ENCODE peak calls at places on chromosomes 6 and 20, in four cellular contexts. K, R, C and M are unnamed samples.

GRCh38 chr6:31074406-31074805 is 38.0 kb downstream of the C6orf15 start:
- DNase-seq in K (no peak), R (no peak), C (no peak), M (no peak)

GRCh38 chr6:128605961-128606360 is 85.6 kb upstream of the PTPRK start:
- DNase-seq in K (no peak), R (no peak), C (peak; percentile 15), M (no peak)

GRCh38 chr6:38508894-38509293 is 130.8 kb downstream of the BTBD9 start:
- DNase-seq in K (no peak), R (no peak), C (peak; percentile 79), M (no peak)

GRCh38 chr20:45174434-45175364 is at the start of gene PI3:
- DNase-seq in K (no peak), R (no peak), C (no peak), M (peak; percentile 55)

GRCh38 chr20:39825524-39825923 is 863.4 kb downstream of the DHX35 start:
- DNase-seq in K (no peak), R (no peak), C (no peak), M (no peak)

GRCh38 chr6:2971420-2972218 is at the start of gene SERPINB6:
- DNase-seq in K (peak; percentile 90), R (no peak), C (peak; percentile 71), M (peak; percentile 53)

GRCh38 chr6:112683106-112683505 is 336.0 kb downstream of the RFPL4B start:
- DNase-seq in K (no peak), R (no peak), C (no peak), M (no peak)

GRCh38 chr20:17558154-17558940 is 11.5 kb upstream of the DSTN start:
- DNase-seq in K (peak; percentile 33), R (no peak), C (peak; percentile 91), M (peak; percentile 93)

GRCh38 chr6:145789443-145789842 is 25.2 kb downstream of the FBXO30 start:
- DNase-seq in K (no peak), R (no peak), C (peak; percentile 41), M (no peak)

GRCh38 chr6:44674226-44675155 is 287.0 kb downstream of the CDC5L start:
- DNase-seq in K (no peak), R (no peak), C (no peak), M (no peak)

GRCh38 chr6:42898891-42899361 is 16.9 kb upstream of the PTCRA start:
- DNase-seq in K (peak; percentile 59), R (no peak), C (peak; percentile 63), M (no peak)
- TF ChIP-seq ELK1 in K (no peak), R (no peak), C (no peak), M (no peak)

GRCh38 chr6:143863754-143864153 is 520 bp upstream of the ZC2HC1B start:
- DNase-seq in K (no peak), R (no peak), C (no peak), M (no peak)
- TF ChIP-seq ELK1 in K (no peak), R (no peak), C (no peak), M (no peak)

GRCh38 chr20:48766205-48766604 is 61.6 kb downstream of the PREX1 start:
- DNase-seq in K (no peak), R (no peak), C (no peak), M (no peak)
- TF ChIP-seq ELK1 in K (no peak), R (no peak), C (no peak), M (no peak)

GRCh38 chr20:43938932-43939761 is 24.5 kb downstream of the TOX2 start:
- DNase-seq in K (no peak), R (no peak), C (peak; percentile 100), M (peak; percentile 81)
- TF ChIP-seq ELK1 in K (no peak), R (no peak), C (no peak), M (no peak)

DNA sequence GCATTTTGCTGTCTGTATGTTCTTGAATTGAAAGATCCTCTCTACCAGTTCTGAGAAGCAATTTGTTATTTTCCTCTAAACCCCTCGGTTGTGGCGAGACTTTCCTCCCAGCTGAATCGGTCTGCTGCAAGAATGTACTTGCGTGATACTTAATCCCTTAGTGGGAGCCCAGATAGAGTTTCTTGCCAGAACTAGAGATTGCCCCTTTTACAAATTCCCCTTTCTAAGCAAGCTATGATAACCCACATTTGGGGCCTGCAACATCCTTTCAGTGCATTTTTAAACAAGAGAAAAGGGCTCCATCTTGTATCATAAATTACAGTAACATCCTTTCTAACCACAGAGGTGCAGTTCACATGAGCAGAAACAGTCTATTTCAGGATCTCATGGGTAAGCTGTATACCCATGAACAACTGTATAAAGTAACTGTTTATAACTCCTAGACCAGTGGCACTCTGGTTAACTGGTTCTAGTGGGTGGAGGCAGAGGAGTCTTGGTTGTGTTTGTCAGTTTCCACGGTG is 112.9 kb upstream of the ZNF217 start:
- DNase-seq in K (no peak), R (peak; percentile 81), C (peak; percentile 83), M (no peak)
- TF ChIP-seq ELK1 in K (no peak), R (no peak), C (no peak), M (no peak)

DNA sequence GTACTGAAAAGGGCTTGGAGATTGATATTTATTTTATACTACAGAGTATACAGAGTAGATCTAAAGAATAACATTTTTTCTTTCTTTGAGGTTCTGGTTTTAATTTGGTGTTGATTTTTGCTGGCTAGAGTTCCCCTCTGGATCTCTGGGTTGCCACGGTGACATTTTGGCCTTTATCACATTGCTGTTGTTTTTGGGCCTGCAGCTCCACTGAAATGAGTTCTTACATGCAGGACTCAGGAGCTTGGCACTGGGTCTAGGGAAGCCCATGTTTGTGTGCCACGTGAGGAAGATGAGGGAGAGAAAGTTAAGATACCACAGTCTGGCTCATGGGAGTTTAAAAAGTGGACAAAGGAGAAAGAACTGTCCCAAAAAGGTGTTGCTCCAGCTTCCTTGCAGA is 7.4 kb upstream of the TFAP2C start:
- DNase-seq in K (no peak), R (no peak), C (no peak), M (no peak)
- TF ChIP-seq ELK1 in K (no peak), R (no peak), C (no peak), M (no peak)

GRCh38 chr6:166104107-166104506 is 63.5 kb downstream of the TBXT start:
- DNase-seq in K (no peak), R (no peak), C (peak; percentile 69), M (no peak)
- TF ChIP-seq ELK1 in K (no peak), R (no peak), C (no peak), M (no peak)

GRCh38 chr6:1477432-1478090 is 88.2 kb downstream of the FOXF2 start:
- DNase-seq in K (no peak), R (no peak), C (peak; percentile 83), M (peak; percentile 59)
- TF ChIP-seq ELK1 in K (no peak), R (no peak), C (no peak), M (no peak)